ENCODE peak calls at places on chromosomes 2 and 18, in six cellular contexts. L, C, T, R, N and Q are unnamed samples.

GRCh38 chr18:41655074-41655473 is 300.0 kb upstream of the PIK3C3 start:
- DNase-seq in L (no peak), C (no peak), T (peak), R (no peak), N (no peak), Q (no peak)

GRCh38 chr18:47594621-47595086 is 335.8 kb downstream of the SMAD2 start:
- DNase-seq in L (no peak), C (no peak), T (no peak), R (peak), N (no peak), Q (no peak)

GRCh38 chr18:31199190-31199769 is 36.6 kb upstream of the DSC1 start:
- DNase-seq in L (no peak), C (no peak), T (peak), R (no peak), N (peak), Q (no peak)

GRCh38 chr2:8501061-8501460 is 180.8 kb upstream of the ID2 start:
- DNase-seq in L (no peak), C (no peak), T (peak), R (no peak), N (no peak), Q (no peak)

GRCh38 chr2:2512931-2513330 is 181.9 kb upstream of the MYT1L start:
- DNase-seq in L (no peak), C (no peak), T (no peak), R (no peak), N (no peak), Q (no peak)

GRCh38 chr18:513826-514530 is 13.5 kb upstream of the COLEC12 start:
- DNase-seq in L (no peak), C (no peak), T (peak), R (no peak), N (no peak), Q (no peak)

GRCh38 chr2:160221391-160222276 is 21.6 kb upstream of the ITGB6 start:
- DNase-seq in L (peak), C (peak), T (no peak), R (no peak), N (peak), Q (peak)

GRCh38 chr18:58714821-58715220 is 43.6 kb downstream of the MALT1 start:
- DNase-seq in L (no peak), C (no peak), T (no peak), R (no peak), N (no peak), Q (no peak)

GRCh38 chr2:7697052-7697451 is 779.8 kb downstream of the RNF144A start:
- DNase-seq in L (no peak), C (no peak), T (no peak), R (no peak), N (no peak), Q (no peak)

GRCh38 chr2:124309563-124310138 is 284.6 kb downstream of the CNTNAP5 start:
- DNase-seq in L (no peak), C (no peak), T (no peak), R (no peak), N (no peak), Q (no peak)

GRCh38 chr2:19540739-19541503 is 182.5 kb upstream of the OSR1 start:
- DNase-seq in L (no peak), C (no peak), T (no peak), R (no peak), N (peak), Q (no peak)

GRCh38 chr2:203567786-203568185 is 32.7 kb upstream of the RAPH1 start:
- DNase-seq in L (no peak), C (no peak), T (no peak), R (no peak), N (no peak), Q (no peak)

GRCh38 chr2:162072976-162073775 is 839 bp downstream of the DPP4 start:
- DNase-seq in L (peak), C (no peak), T (no peak), R (no peak), N (no peak), Q (no peak)

GRCh38 chr2:226427538-226428307 is 371.9 kb downstream of the IRS1 start:
- DNase-seq in L (no peak), C (no peak), T (no peak), R (no peak), N (peak), Q (no peak)

GRCh38 chr2:37326285-37326684 is 1.7 kb upstream of the PRKD3 start:
- DNase-seq in L (peak), C (peak), T (no peak), R (no peak), N (no peak), Q (no peak)

GRCh38 chr2:28486526-28486925 is 9.3 kb upstream of the PLB1 start:
- DNase-seq in L (no peak), C (no peak), T (no peak), R (no peak), N (no peak), Q (no peak)

GRCh38 chr2:76310894-76311293 is 600.2 kb upstream of the GCFC2 start:
- DNase-seq in L (no peak), C (no peak), T (no peak), R (no peak), N (no peak), Q (no peak)

GRCh38 chr18:59885579-59886163 is 14.1 kb upstream of the PMAIP1 start:
- DNase-seq in L (peak), C (no peak), T (peak), R (no peak), N (no peak), Q (no peak)

GRCh38 chr18:69996951-69997798 is 49.5 kb upstream of the CD226 start:
- DNase-seq in L (no peak), C (no peak), T (no peak), R (no peak), N (no peak), Q (no peak)

GRCh38 chr2:567865-568638 is 109.2 kb downstream of the TMEM18 start:
- DNase-seq in L (no peak), C (no peak), T (no peak), R (peak), N (no peak), Q (no peak)

GRCh38 chr2:35933031-35933430 is 422.5 kb upstream of the CRIM1 start:
- DNase-seq in L (no peak), C (no peak), T (no peak), R (no peak), N (no peak), Q (no peak)

GRCh38 chr2:131105156-131105949 is at the start of gene PLEKHB2:
- DNase-seq in L (peak), C (peak), T (peak), R (peak), N (peak), Q (peak)

GRCh38 chr2:199771948-199772692 is 78.9 kb downstream of the FTCDNL1 start:
- DNase-seq in L (no peak), C (no peak), T (peak), R (no peak), N (no peak), Q (no peak)

GRCh38 chr2:85887566-85888019 is 1.2 kb downstream of the ST3GAL5 start:
- DNase-seq in L (peak), C (peak), T (peak), R (peak), N (peak), Q (peak)

GRCh38 chr2:42788478-42788793 is 3.9 kb downstream of the HAAO start:
- DNase-seq in L (no peak), C (no peak), T (no peak), R (no peak), N (no peak), Q (no peak)

GRCh38 chr18:13279181-13280065 is 60.9 kb downstream of the LDLRAD4 start:
- DNase-seq in L (no peak), C (no peak), T (no peak), R (no peak), N (no peak), Q (no peak)

GRCh38 chr2:240994161-240994896 is 4.1 kb upstream of the SNED1 start:
- DNase-seq in L (no peak), C (no peak), T (no peak), R (peak), N (no peak), Q (no peak)

GRCh38 chr2:164681009-164681408 is 59.7 kb upstream of the GRB14 start:
- DNase-seq in L (no peak), C (no peak), T (no peak), R (no peak), N (no peak), Q (no peak)

GRCh38 chr2:109242222-109242653 is 113.2 kb downstream of the SH3RF3 start:
- DNase-seq in L (no peak), C (no peak), T (no peak), R (no peak), N (no peak), Q (no peak)

GRCh38 chr2:109246176-109246575 is 117.2 kb downstream of the SH3RF3 start:
- DNase-seq in L (no peak), C (no peak), T (no peak), R (no peak), N (no peak), Q (no peak)

GRCh38 chr2:109244750-109245382 is 115.9 kb downstream of the SH3RF3 start:
- DNase-seq in L (no peak), C (no peak), T (no peak), R (no peak), N (no peak), Q (no peak)

GRCh38 chr2:109242654-109243331 is 113.8 kb downstream of the SH3RF3 start:
- DNase-seq in L (peak), C (peak), T (no peak), R (no peak), N (no peak), Q (no peak)

GRCh38 chr2:109243526-109244425 is 114.8 kb downstream of the SH3RF3 start:
- DNase-seq in L (no peak), C (no peak), T (no peak), R (no peak), N (no peak), Q (no peak)
- H3K27ac ChIP-seq in L (peak), C (peak), T (no peak), R (no peak), N (no peak), Q (peak)

DNA sequence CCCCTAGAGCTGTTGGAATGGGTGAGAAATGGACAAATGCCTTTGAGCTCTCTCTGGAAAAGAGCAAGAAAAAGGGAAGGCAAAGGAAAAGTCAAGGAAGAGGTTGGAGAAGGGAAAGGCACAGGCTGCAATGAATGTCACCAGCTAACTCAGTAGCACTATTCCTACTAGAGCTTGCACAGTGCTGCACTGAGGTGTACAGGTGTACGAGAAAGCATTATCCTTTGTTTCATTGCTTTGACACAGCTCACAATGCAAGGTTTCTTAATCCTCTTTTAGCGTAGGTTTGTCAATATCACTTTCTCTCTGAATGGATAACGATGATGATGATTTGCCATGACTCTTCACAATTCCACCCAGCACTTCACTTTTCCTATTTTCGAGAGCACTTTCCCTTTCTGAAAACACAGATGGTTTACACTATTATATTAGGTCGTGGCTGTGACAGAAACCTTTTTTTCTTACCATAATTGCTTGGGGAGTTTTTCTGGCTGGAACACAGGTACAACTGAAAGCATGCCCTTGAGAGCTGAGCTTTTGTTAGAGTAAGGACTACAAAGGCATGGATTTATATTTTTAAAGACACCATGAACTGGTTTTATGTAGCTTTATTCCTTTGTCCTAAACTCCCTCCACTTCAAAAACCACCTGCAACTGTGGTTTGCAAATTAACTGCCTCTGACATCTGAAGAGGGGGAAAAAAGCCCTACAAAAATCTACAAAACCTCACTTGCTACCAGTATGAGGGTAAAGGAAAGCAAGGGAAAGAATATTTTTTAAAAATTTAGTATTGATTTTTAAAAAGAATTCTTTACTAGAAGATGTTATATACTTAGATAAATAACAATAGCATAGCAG is 265.5 kb downstream of the TGIF1 start:
- DNase-seq in L (no peak), C (no peak), T (no peak), R (no peak), N (no peak), Q (no peak)
- H3K4me3 ChIP-seq in L (no peak), C (no peak), T (no peak), R (no peak), N (no peak), Q (no peak)

DNA sequence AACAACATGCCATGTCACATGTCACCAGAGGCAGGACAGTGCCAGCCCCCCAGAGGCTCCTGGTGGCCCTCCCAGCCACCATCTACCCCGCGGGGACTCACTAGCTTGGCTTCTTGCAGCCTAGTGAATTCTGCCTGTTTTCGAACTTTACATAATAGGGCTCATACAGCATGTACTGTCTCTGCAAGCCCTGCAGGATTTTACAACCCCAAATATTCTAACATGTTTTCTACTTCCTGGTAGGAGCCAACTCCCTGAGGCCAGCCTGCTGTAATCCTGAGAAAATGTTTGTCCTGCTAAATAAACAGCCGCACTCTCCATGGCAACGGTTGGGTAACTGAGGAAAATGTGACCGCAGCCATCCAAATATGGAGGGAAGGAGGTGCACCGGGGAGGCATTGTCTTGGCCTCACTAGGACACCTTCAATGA is 2.7 kb downstream of the PER2 start:
- DNase-seq in L (no peak), C (peak), T (peak), R (peak), N (peak), Q (no peak)
- H3K27ac ChIP-seq in L (no peak), C (peak), T (no peak), R (peak), N (peak), Q (peak)

GRCh38 chr2:100822587-100823248 is 2.8 kb downstream of the NPAS2 start:
- DNase-seq in L (peak), C (peak), T (no peak), R (no peak), N (no peak), Q (no peak)
- H3K4me3 ChIP-seq in L (no peak), C (no peak), T (no peak), R (no peak), N (peak), Q (no peak)

GRCh38 chr2:109209941-109210340 is 80.9 kb downstream of the SH3RF3 start:
- DNase-seq in L (peak), C (no peak), T (no peak), R (no peak), N (no peak), Q (no peak)
- H3K27ac ChIP-seq in L (peak), C (peak), T (no peak), R (no peak), N (no peak), Q (no peak)

GRCh38 chr2:217939220-217939619 is 63.6 kb downstream of the TNS1 start:
- DNase-seq in L (no peak), C (no peak), T (no peak), R (no peak), N (no peak), Q (no peak)
- H3K4me3 ChIP-seq in L (no peak), C (no peak), T (no peak), R (no peak), N (no peak), Q (no peak)

GRCh38 chr2:219548990-219549389 is 5.2 kb downstream of the TMEM198 start:
- DNase-seq in L (no peak), C (no peak), T (no peak), R (no peak), N (no peak), Q (peak)
- H3K27ac ChIP-seq in L (no peak), C (no peak), T (no peak), R (no peak), N (no peak), Q (no peak)

DNA sequence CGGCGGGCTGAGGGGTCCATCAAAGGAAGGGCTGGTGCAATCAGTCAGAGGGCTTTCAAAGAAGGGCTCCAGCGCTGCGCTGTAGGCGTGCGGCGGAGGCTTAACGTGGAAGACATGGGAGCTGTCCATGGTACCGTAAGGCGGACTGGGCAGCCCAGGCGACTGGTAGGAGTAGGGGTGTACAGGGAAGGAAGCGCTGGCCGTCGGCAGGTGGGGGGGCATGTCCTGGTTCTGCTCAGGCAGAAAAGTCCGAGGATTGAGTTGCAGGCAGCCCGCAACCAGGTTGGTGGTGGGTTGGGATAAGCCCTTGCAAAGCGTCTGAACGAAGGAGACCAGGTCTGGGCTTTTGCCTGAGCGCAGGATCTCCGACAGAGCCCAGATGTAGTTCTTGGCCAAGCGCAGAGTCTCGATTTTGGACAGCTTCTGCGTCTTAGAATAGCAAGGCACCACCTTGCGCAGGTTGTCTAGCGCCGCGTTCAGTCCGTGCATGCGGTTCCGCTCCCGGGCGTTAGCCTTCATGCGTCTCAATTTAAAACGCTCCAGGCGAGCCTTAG is 2.2 kb downstream of the NEUROD1 start:
- DNase-seq in L (peak), C (peak), T (peak), R (no peak), N (no peak), Q (peak)
- H3K4me3 ChIP-seq in L (no peak), C (no peak), T (no peak), R (no peak), N (no peak), Q (no peak)

GRCh38 chr2:96262306-96262705 is 3.5 kb downstream of the TMEM127 start:
- DNase-seq in L (no peak), C (no peak), T (no peak), R (no peak), N (no peak), Q (no peak)

GRCh38 chr2:96265349-96265839 is 403 bp downstream of the TMEM127 start:
- DNase-seq in L (peak), C (peak), T (no peak), R (peak), N (peak), Q (peak)

GRCh38 chr2:96265840-96266569 is at the start of the genes CIAO1 and TMEM127:
- DNase-seq in L (peak), C (peak), T (peak), R (peak), N (peak), Q (peak)

GRCh38 chr2:96264086-96264485 is 1.7 kb downstream of the TMEM127 start:
- DNase-seq in L (no peak), C (no peak), T (no peak), R (no peak), N (no peak), Q (no peak)

DNA sequence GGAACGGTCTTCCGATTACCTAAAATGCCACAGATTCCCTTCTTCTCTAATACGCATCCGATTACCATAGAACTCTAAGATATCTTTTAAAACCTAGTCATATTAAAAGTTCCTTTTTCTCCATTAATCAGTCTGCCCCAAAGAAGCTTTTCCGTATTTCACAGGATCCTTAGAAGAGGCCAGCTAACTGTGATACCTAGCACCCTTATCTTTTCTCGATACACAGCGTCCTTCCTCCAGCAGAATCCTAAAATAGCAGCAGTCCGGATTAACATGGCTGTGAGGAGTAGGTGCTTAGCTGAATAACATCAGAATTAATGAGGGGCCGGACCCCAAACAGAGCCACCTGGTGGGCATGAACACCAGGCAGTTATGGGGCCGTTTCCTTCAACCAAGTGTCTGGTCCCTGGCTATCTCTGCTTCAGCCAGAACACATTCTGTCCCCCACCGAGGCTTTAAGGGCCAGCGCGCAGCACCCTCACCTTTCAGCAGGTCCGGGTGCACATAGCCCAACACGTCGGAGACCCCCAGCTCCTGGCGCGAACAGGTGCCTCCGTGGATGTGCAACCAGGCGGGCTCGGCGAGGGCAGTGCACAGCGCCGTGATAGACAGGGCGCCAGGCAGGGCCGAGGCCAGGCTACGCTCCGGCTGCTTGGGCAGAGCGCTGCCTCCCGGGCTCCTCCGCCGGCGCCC is 995 bp downstream of the TMEM127 start:
- DNase-seq in L (peak), C (no peak), T (peak), R (no peak), N (peak), Q (no peak)
- H3K27ac ChIP-seq in L (peak), C (peak), T (peak), R (peak), N (peak), Q (peak)